ENCODE peak calls at places on chromosomes 4 and X, in six cellular contexts. U, R, A, D, Z and P are unnamed samples.
A peak's percentile ranks its signal among the peaks of the same experiment; 100 is the strongest.

GRCh38 chr4:98685225-98686045 is 27.0 kb upstream of the TSPAN5 start:
- DNase-seq in U (no peak), R (no peak), D (no peak), A (no peak), Z (no peak), P (no peak)

GRCh38 chr4:25051534-25051933 is 20.8 kb upstream of the LGI2 start:
- DNase-seq in D (peak; percentile 68), A (no peak), Z (no peak), U (no peak), R (no peak), P (no peak)

GRCh38 chr4:81607947-81608346 is 136.2 kb upstream of the RASGEF1B start:
- DNase-seq in U (no peak), A (no peak), D (no peak), Z (peak; percentile 41), R (no peak), P (no peak)

GRCh38 chr4:71417150-71417549 is 78.3 kb downstream of the SLC4A4 start:
- DNase-seq in U (no peak), D (no peak), Z (no peak), A (no peak), R (no peak), P (no peak)

GRCh38 chr4:138749303-138749702 is 266.3 kb upstream of the NOCT start:
- DNase-seq in A (no peak), D (no peak), R (no peak), U (no peak), Z (peak; percentile 86), P (no peak)

GRCh38 chr4:153232768-153233167 is 28.5 kb downstream of the TRIM2 start:
- DNase-seq in R (no peak), D (no peak), U (no peak), A (no peak), Z (peak; percentile 30), P (peak; percentile 69)

GRCh38 chr4:152500798-152501434 is 35.0 kb downstream of the FBXW7 start:
- DNase-seq in Z (peak; percentile 82), U (peak; percentile 32), A (no peak), D (peak; percentile 95), R (peak; percentile 23), P (peak; percentile 50)

GRCh38 chrX:54043696-54044125 is 562 bp downstream of the PHF8 start:
- DNase-seq in A (peak; percentile 88), D (no peak), R (no peak), U (no peak), Z (peak; percentile 62), P (peak; percentile 36)

GRCh38 chrX:3346436-3347329 is at the start of gene MXRA5:
- DNase-seq in Z (peak; percentile 66), R (no peak), D (peak; percentile 28), A (peak; percentile 90), U (no peak), P (peak; percentile 39)

GRCh38 chrX:8404443-8404842 is 60.2 kb upstream of the VCX3B start:
- DNase-seq in D (no peak), R (no peak), Z (no peak), A (no peak), U (no peak), P (no peak)

GRCh38 chr4:158823461-158823873 is 54.6 kb downstream of the FNIP2 start:
- DNase-seq in D (no peak), U (no peak), R (no peak), Z (peak; percentile 71), A (no peak), P (no peak)

GRCh38 chrX:51893931-51894696 is 691 bp downstream of the MAGED1 start:
- DNase-seq in U (no peak), Z (peak; percentile 53), D (no peak), R (no peak), A (no peak), P (peak; percentile 2)

GRCh38 chr4:187363453-187363852 is 632.1 kb upstream of the ZFP42 start:
- DNase-seq in A (no peak), Z (no peak), U (no peak), R (no peak), D (peak; percentile 57), P (no peak)

GRCh38 chr4:8053688-8054449 is 104.7 kb downstream of the ABLIM2 start:
- DNase-seq in R (no peak), A (no peak), Z (no peak), U (no peak), D (no peak), P (no peak)

GRCh38 chr4:35052546-35052945 is 1191.8 kb downstream of the ARAP2 start:
- DNase-seq in D (no peak), R (no peak), U (no peak), A (no peak), Z (no peak), P (no peak)

GRCh38 chrX:130563476-130563875 is 161.7 kb downstream of the RBMX2 start:
- DNase-seq in D (no peak), R (no peak), A (no peak), U (no peak), Z (no peak), P (no peak)

GRCh38 chr4:109752545-109752944 is 22.7 kb upstream of the PLA2G12A start:
- DNase-seq in D (no peak), Z (no peak), U (no peak), A (no peak), R (no peak), P (no peak)

GRCh38 chrX:112051546-112051945 is 31.0 kb downstream of the TRPC5 start:
- DNase-seq in Z (no peak), A (no peak), R (no peak), U (no peak), D (no peak), P (no peak)

GRCh38 chrX:35006361-35006760 is 63.8 kb downstream of the FAM47B start:
- DNase-seq in U (no peak), R (no peak), Z (no peak), D (no peak), A (no peak), P (no peak)

GRCh38 chrX:74231625-74232024 is 72.4 kb upstream of the ZCCHC13 start:
- DNase-seq in U (no peak), D (no peak), A (no peak), Z (no peak), R (no peak), P (no peak)